ENCODE peak calls at places on chromosomes 2 and 18, in ten cellular contexts. U is aorta; B is vagina; P is brain microvascular endothelial cell; W is heart left ventricle; K is tibial artery; F is right lobe of liver; D is cardiac muscle cell; S is CD8-positive, alpha-beta T cell; Y is adrenal gland. J is an unnamed sample.

GRCh38 chr2:70516596-70516995 is 37.0 kb downstream of the TGFA start:
- DNase-seq in W (no peak), B (peak; percentile 76), Y (peak; percentile 67), K (no peak), D (no peak), F (no peak), S (no peak), P (no peak), U (no peak), J (no peak)

GRCh38 chr2:134193006-134193405 is 60.9 kb upstream of the MGAT5 start:
- DNase-seq in K (no peak), D (no peak), U (no peak), W (no peak), P (peak; percentile 72), B (no peak), S (no peak), Y (peak; percentile 71), F (no peak), J (no peak)

GRCh38 chr18:8654482-8655451 is 45.5 kb downstream of the RAB12 start:
- DNase-seq in F (no peak), W (no peak), B (no peak), P (no peak), D (no peak), Y (no peak), U (no peak), S (no peak), K (no peak), J (peak; percentile 17)

GRCh38 chr2:156659694-156660093 is 223.5 kb downstream of the GPD2 start:
- DNase-seq in F (peak; percentile 77), U (no peak), K (no peak), S (no peak), W (no peak), P (no peak), D (no peak), B (no peak), Y (no peak), J (no peak)

GRCh38 chr2:46554381-46554780 is 75.0 kb downstream of the TMEM247 start:
- DNase-seq in P (no peak), D (peak; percentile 87), W (peak; percentile 68), K (peak; percentile 84), B (peak; percentile 89), U (no peak), F (no peak), S (no peak), Y (no peak), J (no peak)

GRCh38 chr2:135744761-135745314 is 3.2 kb downstream of the UBXN4 start:
- DNase-seq in D (peak; percentile 4), K (no peak), W (no peak), F (no peak), B (no peak), P (peak; percentile 18), S (peak; percentile 18), Y (no peak), U (no peak), J (peak; percentile 6)

GRCh38 chr2:104412384-104412783 is 441.5 kb upstream of the POU3F3 start:
- DNase-seq in W (no peak), S (no peak), B (no peak), Y (peak; percentile 21), K (no peak), U (no peak), P (no peak), D (peak; percentile 56), F (peak; percentile 74), J (no peak)

GRCh38 chr2:195486987-195487644 is 169.9 kb upstream of the SLC39A10 start:
- DNase-seq in Y (peak; percentile 19), K (no peak), W (no peak), D (peak; percentile 37), U (no peak), B (no peak), S (no peak), F (no peak), P (peak; percentile 82), J (no peak)

GRCh38 chr18:63520053-63520452 is 22.1 kb upstream of the SERPINB12 start:
- DNase-seq in K (no peak), U (no peak), D (no peak), P (no peak), Y (no peak), B (no peak), F (no peak), S (no peak), W (no peak), J (no peak)
- H3K27ac ChIP-seq in K (no peak overlapping the region), U (no peak overlapping the region), D (no peak overlapping the region), P (no peak overlapping the region), Y (no peak overlapping the region), B (no peak overlapping the region), F (no peak overlapping the region), S (no peak overlapping the region), W (no peak overlapping the region), J (no peak overlapping the region)

GRCh38 chr2:96551605-96552283 is 15.2 kb downstream of the ARID5A start:
- DNase-seq in Y (no peak), K (no peak), F (no peak), W (no peak), P (no peak), U (peak; percentile 77), B (no peak), D (no peak), S (no peak), J (no peak)

GRCh38 chr2:96549967-96550786 is 13.6 kb downstream of the ARID5A start:
- DNase-seq in Y (peak; percentile 68), K (peak; percentile 66), W (no peak), D (peak; percentile 32), F (peak; percentile 97), P (no peak), B (no peak), U (peak; percentile 81), S (no peak), J (no peak)

GRCh38 chr2:96549466-96549785 is 12.9 kb downstream of the ARID5A start:
- DNase-seq in P (no peak), S (no peak), W (no peak), K (peak; percentile 62), D (no peak), F (no peak), U (peak; percentile 63), B (no peak), Y (peak; percentile 9), J (no peak)

GRCh38 chr2:96552284-96553175 is 16.0 kb downstream of the ARID5A start:
- DNase-seq in W (no peak), Y (no peak), P (no peak), F (no peak), K (no peak), S (no peak), B (no peak), U (no peak), D (no peak), J (no peak)

DNA sequence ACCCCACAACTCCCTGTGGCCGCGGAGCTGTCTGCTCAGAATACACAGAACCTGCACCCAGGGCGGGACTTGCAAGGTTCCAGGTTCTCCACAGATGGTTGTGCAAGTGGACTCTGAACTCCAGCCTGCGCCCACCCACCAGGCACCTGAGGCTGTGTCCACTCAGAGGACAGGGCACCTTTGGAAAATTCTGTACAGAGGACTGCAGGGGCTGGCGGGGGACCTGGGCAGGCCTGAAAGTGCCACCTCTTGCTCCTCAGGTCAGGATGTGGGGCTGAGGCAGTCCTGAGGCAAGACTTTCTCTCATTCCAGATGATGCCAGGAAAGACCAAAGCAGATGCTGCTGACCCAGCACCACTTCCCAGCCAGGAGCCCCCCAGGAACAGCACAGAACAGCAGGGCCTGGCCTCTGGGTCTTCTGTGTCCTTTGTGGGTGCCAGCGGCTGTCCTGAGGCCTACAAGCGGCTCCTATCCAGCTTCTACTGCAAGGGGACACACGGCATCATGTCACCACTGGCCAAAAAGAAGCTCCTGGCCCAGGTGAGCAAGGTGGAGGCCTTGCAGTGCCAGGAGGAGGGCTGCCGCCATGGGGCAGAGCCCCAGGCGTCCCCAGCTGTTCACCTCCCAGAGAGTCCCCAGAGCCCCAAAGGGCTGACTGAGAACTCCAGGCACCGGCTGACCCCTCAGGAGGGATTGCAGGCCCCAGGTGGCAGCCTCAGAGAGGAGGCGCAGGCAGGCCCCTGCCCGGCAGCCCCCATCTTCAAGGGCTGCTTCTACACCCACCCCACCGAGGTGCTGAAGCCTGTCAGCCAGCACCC is 14.4 kb downstream of the ARID5A start:
- DNase-seq in W (no peak), P (no peak), F (peak; percentile 82), U (peak; percentile 73), S (no peak), Y (no peak), D (no peak), K (no peak), B (no peak), J (no peak)
- H3K36me3 ChIP-seq in W (peaks cover 4% of the 10 kb centered on the region), P (peaks cover 24% of the 10 kb centered on the region), F (peaks cover 3% of the 10 kb centered on the region), U (peaks cover 8% of the 10 kb centered on the region), S (peaks cover 51% of the 10 kb centered on the region), Y (peaks cover 34% of the 10 kb centered on the region), D (no peaks in the 10 kb centered on the region), K (peaks cover 33% of the 10 kb centered on the region), B (peaks cover 38% of the 10 kb centered on the region), J (peaks cover 36% of the 10 kb centered on the region)

GRCh38 chr18:3252843-3253242 is 5.2 kb downstream of the MYL12A start:
- DNase-seq in S (no peak), U (no peak), D (no peak), W (no peak), P (no peak), B (no peak), Y (no peak), F (no peak), K (no peak), J (no peak)
- H3K4me3 ChIP-seq in S (peak overlapping the region; percentile 15), U (no peak overlapping the region), D (no peak overlapping the region), W (peak overlapping the region; percentile 85), P (no peak overlapping the region), B (no peak overlapping the region), Y (no peak overlapping the region), F (no peak overlapping the region), K (peak overlapping the region; percentile 6), J (peak overlapping the region; percentile 39)

GRCh38 chr2:43300222-43300621 is 73.8 kb upstream of the ZFP36L2 start:
- DNase-seq in P (no peak), W (no peak), K (no peak), U (no peak), F (no peak), D (no peak), Y (no peak), S (no peak), B (no peak), J (no peak)

GRCh38 chr2:43303120-43303519 is 76.7 kb upstream of the ZFP36L2 start:
- DNase-seq in S (no peak), P (no peak), K (no peak), D (no peak), F (no peak), U (no peak), Y (no peak), B (no peak), W (no peak), J (no peak)

GRCh38 chr2:43298496-43298895 is 72.1 kb upstream of the ZFP36L2 start:
- DNase-seq in D (no peak), B (no peak), K (no peak), U (no peak), Y (no peak), W (no peak), S (no peak), F (no peak), P (no peak), J (no peak)

GRCh38 chr2:43302311-43303051 is 76.1 kb upstream of the ZFP36L2 start:
- DNase-seq in W (no peak), U (no peak), D (no peak), S (no peak), B (no peak), P (no peak), Y (no peak), K (no peak), F (no peak), J (no peak)

GRCh38 chr2:43300781-43301586 is 74.6 kb upstream of the ZFP36L2 start:
- DNase-seq in F (peak; percentile 74), K (no peak), D (no peak), Y (no peak), U (no peak), S (no peak), P (no peak), B (peak; percentile 91), W (no peak), J (no peak)
- H3K27ac ChIP-seq in F (no peak overlapping the region), K (peak overlapping the region; percentile 46), D (no peak overlapping the region), Y (peak overlapping the region; percentile 49), U (peak overlapping the region; percentile 44), S (no peak overlapping the region), P (no peak overlapping the region), B (peak overlapping the region; percentile 60), W (no peak overlapping the region), J (no peak overlapping the region)